ENCODE peak calls at places on chromosomes 3 and 15, in nine cellular contexts. One of them, this sample, is unnamed.

GRCh38 chr15:98505611-98506031 is 142.7 kb upstream of the IGF1R start:
- DNase-seq in GM19239: no peak
- DNase-seq in SHP77: no peak
- DNase-seq in CD4-positive, alpha-beta T cell: no peak
- DNase-seq in transverse colon: no peak
- DNase-seq in NCI-H510A treated with DMSO at 0.1 percent for 48 hours: no peak
- DNase-seq in NCI-H1092 treated with DMSO at 0.1 percent for 48 hours: no peak
- DNase-seq in effector CD8-positive, alpha-beta T cell: no peak
- DNase-seq in astrocyte of the spinal cord: no peak
- DNase-seq in this sample: no peak

GRCh38 chr15:62135532-62136134 is 29.5 kb downstream of the C2CD4B start:
- DNase-seq in astrocyte of the spinal cord: peak
- DNase-seq in NCI-H510A treated with DMSO at 0.1 percent for 48 hours: no peak
- DNase-seq in GM19239: no peak
- DNase-seq in SHP77: no peak
- DNase-seq in transverse colon: peak
- DNase-seq in NCI-H1092 treated with DMSO at 0.1 percent for 48 hours: no peak
- DNase-seq in CD4-positive, alpha-beta T cell: no peak
- DNase-seq in effector CD8-positive, alpha-beta T cell: no peak
- DNase-seq in this sample: no peak

GRCh38 chr3:165835431-165835830 is 1.8 kb downstream of the BCHE start:
- DNase-seq in NCI-H510A treated with DMSO at 0.1 percent for 48 hours: no peak
- DNase-seq in effector CD8-positive, alpha-beta T cell: no peak
- DNase-seq in GM19239: no peak
- DNase-seq in astrocyte of the spinal cord: no peak
- DNase-seq in NCI-H1092 treated with DMSO at 0.1 percent for 48 hours: no peak
- DNase-seq in SHP77: no peak
- DNase-seq in transverse colon: no peak
- DNase-seq in CD4-positive, alpha-beta T cell: no peak
- DNase-seq in this sample: no peak

GRCh38 chr3:124258057-124258500 is 266.2 kb upstream of the ROPN1 start:
- DNase-seq in effector CD8-positive, alpha-beta T cell: no peak
- DNase-seq in astrocyte of the spinal cord: peak
- DNase-seq in SHP77: no peak
- DNase-seq in NCI-H1092 treated with DMSO at 0.1 percent for 48 hours: no peak
- DNase-seq in NCI-H510A treated with DMSO at 0.1 percent for 48 hours: no peak
- DNase-seq in transverse colon: no peak
- DNase-seq in CD4-positive, alpha-beta T cell: no peak
- DNase-seq in GM19239: no peak
- DNase-seq in this sample: no peak

GRCh38 chr3:80526153-80526552 is 758.4 kb upstream of the ROBO1 start:
- DNase-seq in NCI-H510A treated with DMSO at 0.1 percent for 48 hours: no peak
- DNase-seq in transverse colon: no peak
- DNase-seq in GM19239: no peak
- DNase-seq in NCI-H1092 treated with DMSO at 0.1 percent for 48 hours: no peak
- DNase-seq in SHP77: no peak
- DNase-seq in effector CD8-positive, alpha-beta T cell: no peak
- DNase-seq in astrocyte of the spinal cord: no peak
- DNase-seq in CD4-positive, alpha-beta T cell: no peak
- DNase-seq in this sample: no peak

GRCh38 chr3:126746395-126747177 is 42.5 kb downstream of the CHCHD6 start:
- DNase-seq in effector CD8-positive, alpha-beta T cell: no peak
- DNase-seq in GM19239: no peak
- DNase-seq in CD4-positive, alpha-beta T cell: no peak
- DNase-seq in SHP77: no peak
- DNase-seq in NCI-H1092 treated with DMSO at 0.1 percent for 48 hours: peak
- DNase-seq in astrocyte of the spinal cord: peak
- DNase-seq in NCI-H510A treated with DMSO at 0.1 percent for 48 hours: no peak
- DNase-seq in transverse colon: no peak
- DNase-seq in this sample: no peak

GRCh38 chr15:81298606-81299005 is 25.3 kb downstream of the STARD5 start:
- DNase-seq in CD4-positive, alpha-beta T cell: no peak
- DNase-seq in GM19239: no peak
- DNase-seq in effector CD8-positive, alpha-beta T cell: no peak
- DNase-seq in astrocyte of the spinal cord: no peak
- DNase-seq in NCI-H510A treated with DMSO at 0.1 percent for 48 hours: no peak
- DNase-seq in transverse colon: no peak
- DNase-seq in NCI-H1092 treated with DMSO at 0.1 percent for 48 hours: no peak
- DNase-seq in SHP77: no peak
- DNase-seq in this sample: no peak

GRCh38 chr15:56028430-56028829 is 35.0 kb upstream of the NEDD4 start:
- DNase-seq in effector CD8-positive, alpha-beta T cell: no peak
- DNase-seq in NCI-H1092 treated with DMSO at 0.1 percent for 48 hours: no peak
- DNase-seq in CD4-positive, alpha-beta T cell: no peak
- DNase-seq in SHP77: no peak
- DNase-seq in NCI-H510A treated with DMSO at 0.1 percent for 48 hours: no peak
- DNase-seq in GM19239: no peak
- DNase-seq in transverse colon: no peak
- DNase-seq in astrocyte of the spinal cord: no peak
- DNase-seq in this sample: no peak

GRCh38 chr3:140004271-140004670 is 69.3 kb downstream of the CLSTN2 start:
- DNase-seq in transverse colon: no peak
- DNase-seq in GM19239: no peak
- DNase-seq in SHP77: no peak
- DNase-seq in NCI-H1092 treated with DMSO at 0.1 percent for 48 hours: no peak
- DNase-seq in NCI-H510A treated with DMSO at 0.1 percent for 48 hours: no peak
- DNase-seq in effector CD8-positive, alpha-beta T cell: no peak
- DNase-seq in astrocyte of the spinal cord: no peak
- DNase-seq in CD4-positive, alpha-beta T cell: no peak
- DNase-seq in this sample: no peak

GRCh38 chr3:165192610-165193192 is 3.5 kb downstream of the SLITRK3 start:
- DNase-seq in transverse colon: no peak
- DNase-seq in effector CD8-positive, alpha-beta T cell: no peak
- DNase-seq in astrocyte of the spinal cord: no peak
- DNase-seq in NCI-H1092 treated with DMSO at 0.1 percent for 48 hours: no peak
- DNase-seq in NCI-H510A treated with DMSO at 0.1 percent for 48 hours: no peak
- DNase-seq in CD4-positive, alpha-beta T cell: no peak
- DNase-seq in SHP77: no peak
- DNase-seq in GM19239: no peak
- DNase-seq in this sample: no peak

GRCh38 chr15:71880276-71880675 is 69.9 kb downstream of the NR2E3 start:
- DNase-seq in astrocyte of the spinal cord: no peak
- DNase-seq in SHP77: no peak
- DNase-seq in NCI-H510A treated with DMSO at 0.1 percent for 48 hours: no peak
- DNase-seq in NCI-H1092 treated with DMSO at 0.1 percent for 48 hours: no peak
- DNase-seq in effector CD8-positive, alpha-beta T cell: no peak
- DNase-seq in transverse colon: no peak
- DNase-seq in GM19239: no peak
- DNase-seq in CD4-positive, alpha-beta T cell: no peak
- DNase-seq in this sample: no peak

GRCh38 chr15:68310178-68310810 is 32.7 kb downstream of the FEM1B start:
- DNase-seq in NCI-H510A treated with DMSO at 0.1 percent for 48 hours: no peak
- DNase-seq in NCI-H1092 treated with DMSO at 0.1 percent for 48 hours: no peak
- DNase-seq in effector CD8-positive, alpha-beta T cell: no peak
- DNase-seq in astrocyte of the spinal cord: no peak
- DNase-seq in SHP77: no peak
- DNase-seq in CD4-positive, alpha-beta T cell: no peak
- DNase-seq in GM19239: no peak
- DNase-seq in transverse colon: no peak
- DNase-seq in this sample: no peak

GRCh38 chr15:73052679-73053397 is 575 bp downstream of the NEO1 start:
- DNase-seq in astrocyte of the spinal cord: peak
- DNase-seq in NCI-H510A treated with DMSO at 0.1 percent for 48 hours: peak
- DNase-seq in CD4-positive, alpha-beta T cell: peak
- DNase-seq in effector CD8-positive, alpha-beta T cell: no peak
- DNase-seq in transverse colon: peak
- DNase-seq in SHP77: peak
- DNase-seq in NCI-H1092 treated with DMSO at 0.1 percent for 48 hours: peak
- DNase-seq in GM19239: peak
- DNase-seq in this sample: no peak

GRCh38 chr3:125059488-125060245 is 3.9 kb upstream of the HEG1 start:
- DNase-seq in SHP77: no peak
- DNase-seq in effector CD8-positive, alpha-beta T cell: no peak
- DNase-seq in NCI-H510A treated with DMSO at 0.1 percent for 48 hours: no peak
- DNase-seq in astrocyte of the spinal cord: no peak
- DNase-seq in transverse colon: no peak
- DNase-seq in NCI-H1092 treated with DMSO at 0.1 percent for 48 hours: no peak
- DNase-seq in GM19239: no peak
- DNase-seq in CD4-positive, alpha-beta T cell: no peak
- DNase-seq in this sample: no peak

GRCh38 chr15:71013446-71013845 is 101.8 kb upstream of the THSD4 start:
- DNase-seq in effector CD8-positive, alpha-beta T cell: no peak
- DNase-seq in transverse colon: no peak
- DNase-seq in NCI-H510A treated with DMSO at 0.1 percent for 48 hours: no peak
- DNase-seq in NCI-H1092 treated with DMSO at 0.1 percent for 48 hours: no peak
- DNase-seq in GM19239: no peak
- DNase-seq in SHP77: no peak
- DNase-seq in CD4-positive, alpha-beta T cell: no peak
- DNase-seq in astrocyte of the spinal cord: no peak
- DNase-seq in this sample: no peak

GRCh38 chr3:42652251-42652610 is 1.3 kb upstream of the ZBTB47 start:
- DNase-seq in astrocyte of the spinal cord: no peak
- DNase-seq in NCI-H1092 treated with DMSO at 0.1 percent for 48 hours: no peak
- DNase-seq in transverse colon: no peak
- DNase-seq in effector CD8-positive, alpha-beta T cell: no peak
- DNase-seq in GM19239: no peak
- DNase-seq in NCI-H510A treated with DMSO at 0.1 percent for 48 hours: no peak
- DNase-seq in SHP77: peak
- DNase-seq in CD4-positive, alpha-beta T cell: no peak
- DNase-seq in this sample: no peak

GRCh38 chr3:182440101-182440500 is 353.2 kb upstream of the ATP11B start:
- DNase-seq in GM19239: no peak
- DNase-seq in CD4-positive, alpha-beta T cell: no peak
- DNase-seq in effector CD8-positive, alpha-beta T cell: no peak
- DNase-seq in transverse colon: no peak
- DNase-seq in NCI-H1092 treated with DMSO at 0.1 percent for 48 hours: no peak
- DNase-seq in astrocyte of the spinal cord: no peak
- DNase-seq in SHP77: no peak
- DNase-seq in NCI-H510A treated with DMSO at 0.1 percent for 48 hours: no peak
- DNase-seq in this sample: no peak

GRCh38 chr3:82202254-82202653 is 440.8 kb upstream of the GBE1 start:
- DNase-seq in CD4-positive, alpha-beta T cell: no peak
- DNase-seq in SHP77: no peak
- DNase-seq in GM19239: no peak
- DNase-seq in NCI-H1092 treated with DMSO at 0.1 percent for 48 hours: no peak
- DNase-seq in astrocyte of the spinal cord: no peak
- DNase-seq in transverse colon: no peak
- DNase-seq in NCI-H510A treated with DMSO at 0.1 percent for 48 hours: no peak
- DNase-seq in effector CD8-positive, alpha-beta T cell: no peak
- DNase-seq in this sample: no peak

GRCh38 chr3:187918081-187918644 is 172.9 kb upstream of the BCL6 start:
- DNase-seq in effector CD8-positive, alpha-beta T cell: no peak
- DNase-seq in GM19239: no peak
- DNase-seq in SHP77: no peak
- DNase-seq in astrocyte of the spinal cord: no peak
- DNase-seq in transverse colon: no peak
- DNase-seq in CD4-positive, alpha-beta T cell: no peak
- DNase-seq in NCI-H1092 treated with DMSO at 0.1 percent for 48 hours: no peak
- DNase-seq in NCI-H510A treated with DMSO at 0.1 percent for 48 hours: no peak
- DNase-seq in this sample: no peak

GRCh38 chr3:187280644-187281043 is 10.9 kb downstream of the MASP1 start:
- DNase-seq in transverse colon: no peak
- DNase-seq in NCI-H1092 treated with DMSO at 0.1 percent for 48 hours: no peak
- DNase-seq in CD4-positive, alpha-beta T cell: no peak
- DNase-seq in astrocyte of the spinal cord: no peak
- DNase-seq in effector CD8-positive, alpha-beta T cell: no peak
- DNase-seq in SHP77: no peak
- DNase-seq in GM19239: no peak
- DNase-seq in NCI-H510A treated with DMSO at 0.1 percent for 48 hours: no peak
- DNase-seq in this sample: no peak

GRCh38 chr3:128313936-128314335 is 152.8 kb downstream of the DNAJB8 start:
- DNase-seq in NCI-H510A treated with DMSO at 0.1 percent for 48 hours: peak
- DNase-seq in SHP77: no peak
- DNase-seq in transverse colon: no peak
- DNase-seq in GM19239: no peak
- DNase-seq in CD4-positive, alpha-beta T cell: no peak
- DNase-seq in effector CD8-positive, alpha-beta T cell: no peak
- DNase-seq in NCI-H1092 treated with DMSO at 0.1 percent for 48 hours: peak
- DNase-seq in astrocyte of the spinal cord: no peak
- DNase-seq in this sample: no peak

GRCh38 chr3:169241575-169241927 is 422.0 kb downstream of the MECOM start:
- DNase-seq in GM19239: no peak
- DNase-seq in SHP77: no peak
- DNase-seq in transverse colon: no peak
- DNase-seq in astrocyte of the spinal cord: peak
- DNase-seq in NCI-H1092 treated with DMSO at 0.1 percent for 48 hours: no peak
- DNase-seq in effector CD8-positive, alpha-beta T cell: no peak
- DNase-seq in CD4-positive, alpha-beta T cell: no peak
- DNase-seq in NCI-H510A treated with DMSO at 0.1 percent for 48 hours: no peak
- DNase-seq in this sample: no peak

GRCh38 chr3:136380530-136380929 is 130.4 kb downstream of the PCCB start:
- DNase-seq in SHP77: no peak
- DNase-seq in NCI-H510A treated with DMSO at 0.1 percent for 48 hours: no peak
- DNase-seq in astrocyte of the spinal cord: no peak
- DNase-seq in transverse colon: no peak
- DNase-seq in effector CD8-positive, alpha-beta T cell: no peak
- DNase-seq in CD4-positive, alpha-beta T cell: no peak
- DNase-seq in GM19239: no peak
- DNase-seq in NCI-H1092 treated with DMSO at 0.1 percent for 48 hours: no peak
- DNase-seq in this sample: no peak

GRCh38 chr3:30604566-30604965 is 1.8 kb upstream of the TGFBR2 start:
- DNase-seq in NCI-H1092 treated with DMSO at 0.1 percent for 48 hours: no peak
- DNase-seq in GM19239: no peak
- DNase-seq in astrocyte of the spinal cord: no peak
- DNase-seq in NCI-H510A treated with DMSO at 0.1 percent for 48 hours: no peak
- DNase-seq in effector CD8-positive, alpha-beta T cell: no peak
- DNase-seq in transverse colon: no peak
- DNase-seq in SHP77: no peak
- DNase-seq in CD4-positive, alpha-beta T cell: no peak
- DNase-seq in this sample: no peak

This sample was measured in GM12864.